ENCODE peak calls at places on chromosomes 13 and 19, in five cellular contexts. W is HEK293T, P is HepG2, J is SK-N-SH, G is GM12878. Q is an unnamed sample.

GRCh38 chr13:50529154-50529882 is 314.2 kb downstream of the DLEU7 start:
- DNase-seq in W (peak), P (no peak), J (peak), G (no peak), Q (no peak)

GRCh38 chr13:78784017-78784745 is 125.2 kb upstream of the OBI1 start:
- DNase-seq in W (no peak), P (no peak), J (no peak), G (no peak), Q (no peak)

GRCh38 chr19:33416307-33417215 is 43.1 kb downstream of the CEBPG start:
- DNase-seq in W (peak), P (peak), J (peak), G (no peak), Q (peak)

GRCh38 chr19:2033825-2034159 is 17.3 kb downstream of the MKNK2 start:
- DNase-seq in W (no peak), P (no peak), J (no peak), G (no peak), Q (no peak)

GRCh38 chr13:97257800-97258799 is 36.0 kb downstream of the MBNL2 start:
- DNase-seq in W (peak), P (peak), J (no peak), G (peak), Q (peak)

GRCh38 chr19:45172611-45173208 is 5.3 kb downstream of the TRAPPC6A start:
- DNase-seq in W (no peak), P (no peak), J (no peak), G (no peak), Q (no peak)

GRCh38 chr19:29121684-29122083 is 91.3 kb downstream of the UQCRFS1 start:
- DNase-seq in W (no peak), P (no peak), J (peak), G (no peak), Q (peak)

GRCh38 chr13:29515372-29515771 is 80.1 kb downstream of the SLC7A1 start:
- DNase-seq in W (no peak), P (no peak), J (no peak), G (no peak), Q (no peak)

GRCh38 chr13:80341771-80342271 is 895 bp upstream of the SPRY2 start:
- DNase-seq in W (peak), P (peak), J (peak), G (no peak), Q (peak)

GRCh38 chr13:110506396-110506795 is 55.1 kb downstream of the RAB20 start:
- DNase-seq in W (no peak), P (no peak), J (no peak), G (no peak), Q (peak)

GRCh38 chr13:32737111-32737571 is 150.9 kb downstream of the PDS5B start:
- DNase-seq in W (no peak), P (no peak), J (no peak), G (peak), Q (no peak)

GRCh38 chr19:34676697-34677385 is at the start of gene SCGB2B2:
- DNase-seq in W (peak), P (no peak), J (peak), G (peak), Q (no peak)

GRCh38 chr19:33301011-33301899 is 1.1 kb downstream of the CEBPA start:
- DNase-seq in W (no peak), P (no peak), J (peak), G (no peak), Q (no peak)

GRCh38 chr19:28171983-28172382 is 1041.0 kb downstream of the UQCRFS1 start:
- DNase-seq in W (no peak), P (no peak), J (no peak), G (no peak), Q (no peak)

GRCh38 chr19:46713781-46714522 is 3.0 kb downstream of the PRKD2 start:
- DNase-seq in W (peak), P (peak), J (peak), G (no peak), Q (peak)

GRCh38 chr13:94209110-94209509 is 270.4 kb downstream of the DCT start:
- DNase-seq in W (peak), P (no peak), J (no peak), G (no peak), Q (no peak)

GRCh38 chr13:84648069-84648640 is 765.9 kb upstream of the SLITRK1 start:
- DNase-seq in W (no peak), P (no peak), J (no peak), G (no peak), Q (no peak)

GRCh38 chr13:90386090-90386489 is 961.4 kb upstream of the MIR17HG start:
- DNase-seq in W (no peak), P (no peak), J (no peak), G (no peak), Q (no peak)

GRCh38 chr19:18897108-18898029 is 1.4 kb upstream of the CERS1 start:
- DNase-seq in W (no peak), P (no peak), J (no peak), G (no peak), Q (no peak)

GRCh38 chr13:94921181-94921580 is 208.8 kb upstream of the SOX21 start:
- DNase-seq in W (no peak), P (no peak), J (no peak), G (no peak), Q (no peak)

GRCh38 chr19:4059931-4060620 is 6.6 kb downstream of the ZBTB7A start:
- DNase-seq in W (no peak), P (no peak), J (no peak), G (peak), Q (peak)

GRCh38 chr19:4062576-4063368 is 3.9 kb downstream of the ZBTB7A start:
- DNase-seq in W (no peak), P (no peak), J (no peak), G (no peak), Q (no peak)

GRCh38 chr19:4061683-4062575 is 4.8 kb downstream of the ZBTB7A start:
- DNase-seq in W (no peak), P (no peak), J (no peak), G (no peak), Q (no peak)

GRCh38 chr19:4060621-4061177 is 6.0 kb downstream of the ZBTB7A start:
- DNase-seq in W (no peak), P (no peak), J (no peak), G (no peak), Q (no peak)

DNA sequence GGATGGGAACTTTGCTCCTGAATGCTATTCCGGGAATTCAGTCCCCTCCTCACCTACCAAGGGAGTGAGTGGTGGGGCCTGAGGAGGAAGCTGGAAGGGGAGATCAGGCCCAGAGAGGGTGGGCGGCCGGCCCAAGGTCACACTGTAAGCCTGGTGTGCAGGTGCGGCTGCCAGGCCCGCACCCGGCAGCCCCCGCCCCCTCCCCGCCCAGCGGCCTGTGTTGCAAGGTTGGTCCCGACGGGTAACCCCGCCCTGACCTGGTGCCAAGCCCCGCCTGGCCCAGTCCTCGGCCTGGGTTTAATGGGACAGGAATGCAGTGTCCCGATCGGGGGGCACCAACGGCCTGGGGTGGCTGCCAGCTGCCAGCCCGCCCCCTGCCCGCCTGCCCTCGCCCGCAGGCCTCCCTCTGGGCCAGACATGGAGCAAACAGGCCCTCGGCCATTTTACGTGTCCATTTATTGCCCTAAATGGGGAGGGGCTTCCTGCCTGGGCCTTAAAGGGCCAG is 5.5 kb downstream of the ZBTB7A start:
- DNase-seq in W (no peak), P (peak), J (no peak), G (no peak), Q (no peak)
- TF ChIP-seq FOXM1 in W (no peak), P (no peak), J (no peak), G (no peak), Q (no peak)

GRCh38 chr19:8214802-8215201 is 5.6 kb downstream of the CERS4 start:
- DNase-seq in W (no peak), P (no peak), J (no peak), G (no peak), Q (no peak)
- TF ChIP-seq FOXM1 in W (no peak), P (no peak), J (no peak), G (no peak), Q (no peak)

GRCh38 chr13:106369091-106369490 is 166.4 kb downstream of the EFNB2 start:
- DNase-seq in W (no peak), P (no peak), J (no peak), G (no peak), Q (no peak)

GRCh38 chr13:106372199-106373160 is 163.0 kb downstream of the EFNB2 start:
- DNase-seq in W (no peak), P (no peak), J (no peak), G (no peak), Q (no peak)

GRCh38 chr13:106369858-106370257 is 165.6 kb downstream of the EFNB2 start:
- DNase-seq in W (no peak), P (no peak), J (no peak), G (no peak), Q (no peak)

GRCh38 chr13:106373304-106373988 is 162.0 kb downstream of the EFNB2 start:
- DNase-seq in W (no peak), P (no peak), J (no peak), G (no peak), Q (no peak)

DNA sequence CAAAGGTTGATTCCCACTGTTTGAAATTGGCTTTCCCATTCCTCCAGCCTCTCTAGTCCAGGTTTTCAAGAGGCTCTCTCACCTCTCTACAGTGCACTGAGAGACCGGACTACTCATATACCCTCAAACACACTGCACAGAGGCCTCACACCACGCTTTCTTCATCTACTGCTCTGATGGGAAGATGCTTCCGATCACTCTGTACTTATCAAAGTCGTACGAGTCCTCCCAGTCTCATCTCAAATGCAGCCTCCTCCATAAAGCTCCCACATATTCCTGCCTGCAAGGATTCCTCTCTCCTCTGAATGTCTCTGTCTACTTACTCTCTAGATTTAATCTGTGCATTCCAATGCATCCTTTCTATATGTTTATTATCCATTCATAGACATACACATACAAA is 164.4 kb downstream of the EFNB2 start:
- DNase-seq in W (no peak), P (no peak), J (no peak), G (no peak), Q (no peak)
- TF ChIP-seq FOXM1 in W (no peak), P (no peak), J (no peak), G (no peak), Q (no peak)

DNA sequence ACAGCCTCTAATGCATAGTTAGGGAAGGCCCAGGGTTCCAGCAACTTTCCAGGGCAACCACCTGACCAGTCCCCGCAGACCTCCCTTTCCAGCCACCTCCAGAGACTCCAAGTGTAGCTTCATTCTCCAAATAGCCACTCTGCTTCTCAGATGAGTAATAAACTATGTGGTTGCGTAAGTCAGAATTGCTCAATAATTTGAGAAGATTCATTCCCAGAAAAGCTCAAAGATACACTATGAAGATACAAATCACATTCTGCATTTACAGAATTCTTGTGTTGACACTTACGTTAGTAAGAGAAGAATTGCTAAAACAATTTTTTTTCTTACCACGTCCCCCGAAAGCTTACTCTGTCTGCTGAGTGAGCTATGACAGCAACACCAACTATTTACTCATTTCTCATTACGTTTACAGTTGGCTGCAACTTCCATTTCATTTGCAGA is 8.2 kb upstream of the LATS2 start:
- DNase-seq in W (no peak), P (peak), J (no peak), G (no peak), Q (no peak)
- TF ChIP-seq FOXM1 in W (no peak), P (no peak), J (peak), G (no peak), Q (no peak)

DNA sequence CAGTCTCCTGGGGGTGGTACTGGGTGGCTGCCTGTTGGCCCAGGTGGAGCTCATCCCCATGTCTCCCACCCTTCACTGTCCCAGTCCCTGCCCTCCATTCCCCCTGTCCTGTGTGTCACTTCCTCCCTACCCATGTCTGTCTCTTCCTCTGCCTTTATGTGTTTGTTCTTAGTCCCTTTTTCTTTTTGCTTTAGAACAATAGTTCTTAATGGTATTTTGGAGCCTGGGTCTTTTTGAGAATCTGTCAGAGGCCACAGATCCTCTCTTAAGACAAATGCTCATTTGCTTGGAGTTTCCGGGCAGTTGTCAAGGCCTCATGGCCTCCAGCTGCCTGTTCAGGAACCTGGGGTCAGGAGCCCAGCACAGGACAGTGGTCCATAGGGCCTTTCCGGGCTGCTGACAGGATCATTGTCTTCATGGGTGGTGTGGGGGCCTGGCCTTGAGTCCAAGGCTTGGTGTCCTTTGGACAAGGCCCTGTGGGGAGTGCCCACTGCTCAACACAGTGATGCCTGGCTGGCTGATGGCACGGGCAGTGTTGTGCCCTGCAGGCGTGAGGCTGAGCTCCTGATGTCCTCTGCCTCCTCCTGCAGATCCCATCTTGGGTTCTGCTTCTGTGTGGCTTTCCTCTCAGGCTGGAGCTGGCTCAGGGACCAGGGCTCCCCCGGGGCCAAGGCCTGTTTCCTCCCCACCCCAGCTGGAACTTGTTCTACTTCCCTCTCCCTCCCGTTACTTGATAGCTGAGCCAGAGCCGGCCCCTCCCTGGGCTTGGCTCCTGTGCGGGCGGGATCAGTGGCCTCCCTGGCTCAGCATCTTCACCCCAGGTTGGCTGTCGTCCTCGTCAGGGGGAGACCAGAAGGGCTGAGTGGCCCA is 3.5 kb downstream of the EGLN2 start:
- DNase-seq in W (no peak), P (no peak), J (peak), G (no peak), Q (peak)
- TF ChIP-seq FOXM1 in W (no peak), P (no peak), J (no peak), G (no peak), Q (no peak)